ENCODE peak calls at places on chromosome 21, in nine cellular contexts. One of them, this sample, is unnamed.
A peak's percentile ranks its signal among the peaks of the same experiment; 100 is the strongest.

GRCh38 chr21:38821248-38821647 is 15.5 kb downstream of the ETS2 start:
- DNase-seq in activated CD4-positive, alpha-beta T cell treated with anti-CD3 and anti-CD28 coated beads for 48 hours: no peak
- DNase-seq in foreskin fibroblast: no peak
- DNase-seq in sciatic nerve: no peak
- DNase-seq in cardiac septum: no peak
- DNase-seq in activated T-helper 9 cell treated with anti-CD3 and anti-CD28 coated beads, Interleukin-2, amount 50 U/mL, for 16 hours: no peak
- DNase-seq in hepatic stellate cell: no peak
- DNase-seq in hypothalamus: no peak
- DNase-seq in caudate nucleus: no peak
- DNase-seq in this sample: no peak

GRCh38 chr21:43764576-43765495 is 11.3 kb downstream of the CSTB start:
- DNase-seq in cardiac septum: no peak
- DNase-seq in activated T-helper 9 cell treated with anti-CD3 and anti-CD28 coated beads, Interleukin-2, amount 50 U/mL, for 16 hours: no peak
- DNase-seq in foreskin fibroblast: peak; percentile 35
- DNase-seq in sciatic nerve: no peak
- DNase-seq in caudate nucleus: no peak
- DNase-seq in hypothalamus: no peak
- DNase-seq in activated CD4-positive, alpha-beta T cell treated with anti-CD3 and anti-CD28 coated beads for 48 hours: no peak
- DNase-seq in hepatic stellate cell: no peak
- DNase-seq in this sample: peak; percentile 33

GRCh38 chr21:39518055-39518844 is 66.5 kb downstream of the SH3BGR start:
- DNase-seq in activated CD4-positive, alpha-beta T cell treated with anti-CD3 and anti-CD28 coated beads for 48 hours: peak; percentile 55
- DNase-seq in sciatic nerve: no peak
- DNase-seq in hepatic stellate cell: peak; percentile 62
- DNase-seq in cardiac septum: no peak
- DNase-seq in caudate nucleus: no peak
- DNase-seq in activated T-helper 9 cell treated with anti-CD3 and anti-CD28 coated beads, Interleukin-2, amount 50 U/mL, for 16 hours: no peak
- DNase-seq in foreskin fibroblast: peak; percentile 6
- DNase-seq in hypothalamus: no peak
- DNase-seq in this sample: peak; percentile 42

GRCh38 chr21:26747216-26747615 is 98.0 kb downstream of the ADAMTS1 start:
- DNase-seq in activated CD4-positive, alpha-beta T cell treated with anti-CD3 and anti-CD28 coated beads for 48 hours: no peak
- DNase-seq in cardiac septum: no peak
- DNase-seq in caudate nucleus: no peak
- DNase-seq in hypothalamus: no peak
- DNase-seq in foreskin fibroblast: no peak
- DNase-seq in sciatic nerve: no peak
- DNase-seq in activated T-helper 9 cell treated with anti-CD3 and anti-CD28 coated beads, Interleukin-2, amount 50 U/mL, for 16 hours: no peak
- DNase-seq in hepatic stellate cell: no peak
- DNase-seq in this sample: no peak

GRCh38 chr21:38505654-38506523 is 7.6 kb upstream of the ERG start:
- DNase-seq in caudate nucleus: no peak
- DNase-seq in foreskin fibroblast: peak; percentile 53
- DNase-seq in sciatic nerve: no peak
- DNase-seq in cardiac septum: no peak
- DNase-seq in hypothalamus: no peak
- DNase-seq in hepatic stellate cell: peak; percentile 39
- DNase-seq in activated T-helper 9 cell treated with anti-CD3 and anti-CD28 coated beads, Interleukin-2, amount 50 U/mL, for 16 hours: no peak
- DNase-seq in activated CD4-positive, alpha-beta T cell treated with anti-CD3 and anti-CD28 coated beads for 48 hours: no peak
- DNase-seq in this sample: peak; percentile 75

GRCh38 chr21:43194303-43195130 is 25.7 kb downstream of the CRYAA start:
- DNase-seq in sciatic nerve: peak; percentile 49
- DNase-seq in activated CD4-positive, alpha-beta T cell treated with anti-CD3 and anti-CD28 coated beads for 48 hours: no peak
- DNase-seq in foreskin fibroblast: no peak
- DNase-seq in hypothalamus: no peak
- DNase-seq in caudate nucleus: no peak
- DNase-seq in cardiac septum: peak; percentile 74
- DNase-seq in hepatic stellate cell: no peak
- DNase-seq in activated T-helper 9 cell treated with anti-CD3 and anti-CD28 coated beads, Interleukin-2, amount 50 U/mL, for 16 hours: no peak
- DNase-seq in this sample: no peak

GRCh38 chr21:34204021-34204420 is 130.6 kb downstream of the MRPS6 start:
- DNase-seq in hepatic stellate cell: no peak
- DNase-seq in hypothalamus: no peak
- DNase-seq in caudate nucleus: no peak
- DNase-seq in cardiac septum: no peak
- DNase-seq in activated CD4-positive, alpha-beta T cell treated with anti-CD3 and anti-CD28 coated beads for 48 hours: no peak
- DNase-seq in activated T-helper 9 cell treated with anti-CD3 and anti-CD28 coated beads, Interleukin-2, amount 50 U/mL, for 16 hours: no peak
- DNase-seq in foreskin fibroblast: no peak
- DNase-seq in sciatic nerve: no peak
- DNase-seq in this sample: no peak

GRCh38 chr21:33690874-33691273 is 48.6 kb downstream of the ITSN1 start:
- DNase-seq in hepatic stellate cell: no peak
- DNase-seq in caudate nucleus: no peak
- DNase-seq in activated T-helper 9 cell treated with anti-CD3 and anti-CD28 coated beads, Interleukin-2, amount 50 U/mL, for 16 hours: no peak
- DNase-seq in cardiac septum: no peak
- DNase-seq in hypothalamus: no peak
- DNase-seq in sciatic nerve: no peak
- DNase-seq in activated CD4-positive, alpha-beta T cell treated with anti-CD3 and anti-CD28 coated beads for 48 hours: no peak
- DNase-seq in foreskin fibroblast: no peak
- DNase-seq in this sample: no peak

GRCh38 chr21:14900058-14900457 is 164.7 kb downstream of the NRIP1 start:
- DNase-seq in activated T-helper 9 cell treated with anti-CD3 and anti-CD28 coated beads, Interleukin-2, amount 50 U/mL, for 16 hours: no peak
- DNase-seq in activated CD4-positive, alpha-beta T cell treated with anti-CD3 and anti-CD28 coated beads for 48 hours: no peak
- DNase-seq in sciatic nerve: no peak
- DNase-seq in foreskin fibroblast: no peak
- DNase-seq in hepatic stellate cell: no peak
- DNase-seq in caudate nucleus: no peak
- DNase-seq in cardiac septum: no peak
- DNase-seq in hypothalamus: no peak
- DNase-seq in this sample: peak; percentile 67

GRCh38 chr21:39175154-39175553 is 8.1 kb downstream of the PSMG1 start:
- DNase-seq in activated T-helper 9 cell treated with anti-CD3 and anti-CD28 coated beads, Interleukin-2, amount 50 U/mL, for 16 hours: no peak
- DNase-seq in hypothalamus: no peak
- DNase-seq in activated CD4-positive, alpha-beta T cell treated with anti-CD3 and anti-CD28 coated beads for 48 hours: no peak
- DNase-seq in cardiac septum: no peak
- DNase-seq in foreskin fibroblast: no peak
- DNase-seq in caudate nucleus: no peak
- DNase-seq in hepatic stellate cell: no peak
- DNase-seq in sciatic nerve: no peak
- DNase-seq in this sample: peak; percentile 23

GRCh38 chr21:17889171-17889570 is 70.0 kb upstream of the C21orf91 start:
- DNase-seq in hypothalamus: no peak
- DNase-seq in foreskin fibroblast: no peak
- DNase-seq in cardiac septum: no peak
- DNase-seq in activated T-helper 9 cell treated with anti-CD3 and anti-CD28 coated beads, Interleukin-2, amount 50 U/mL, for 16 hours: no peak
- DNase-seq in caudate nucleus: no peak
- DNase-seq in hepatic stellate cell: no peak
- DNase-seq in sciatic nerve: no peak
- DNase-seq in activated CD4-positive, alpha-beta T cell treated with anti-CD3 and anti-CD28 coated beads for 48 hours: no peak
- DNase-seq in this sample: no peak

GRCh38 chr21:42760977-42761751 is 107.7 kb downstream of the PDE9A start:
- DNase-seq in foreskin fibroblast: no peak
- DNase-seq in cardiac septum: no peak
- DNase-seq in activated T-helper 9 cell treated with anti-CD3 and anti-CD28 coated beads, Interleukin-2, amount 50 U/mL, for 16 hours: no peak
- DNase-seq in hypothalamus: no peak
- DNase-seq in caudate nucleus: no peak
- DNase-seq in sciatic nerve: no peak
- DNase-seq in hepatic stellate cell: no peak
- DNase-seq in activated CD4-positive, alpha-beta T cell treated with anti-CD3 and anti-CD28 coated beads for 48 hours: no peak
- DNase-seq in this sample: no peak

GRCh38 chr21:44368711-44369446 is 15.5 kb downstream of the TRPM2 start:
- DNase-seq in hepatic stellate cell: no peak
- DNase-seq in activated CD4-positive, alpha-beta T cell treated with anti-CD3 and anti-CD28 coated beads for 48 hours: no peak
- DNase-seq in foreskin fibroblast: no peak
- DNase-seq in cardiac septum: peak; percentile 70
- DNase-seq in caudate nucleus: peak; percentile 48
- DNase-seq in sciatic nerve: peak; percentile 51
- DNase-seq in hypothalamus: no peak
- DNase-seq in activated T-helper 9 cell treated with anti-CD3 and anti-CD28 coated beads, Interleukin-2, amount 50 U/mL, for 16 hours: no peak
- DNase-seq in this sample: no peak

GRCh38 chr21:29072873-29073221 is 601 bp downstream of the CCT8 start:
- DNase-seq in hepatic stellate cell: no peak
- DNase-seq in activated T-helper 9 cell treated with anti-CD3 and anti-CD28 coated beads, Interleukin-2, amount 50 U/mL, for 16 hours: no peak
- DNase-seq in sciatic nerve: no peak
- DNase-seq in cardiac septum: no peak
- DNase-seq in activated CD4-positive, alpha-beta T cell treated with anti-CD3 and anti-CD28 coated beads for 48 hours: no peak
- DNase-seq in caudate nucleus: no peak
- DNase-seq in foreskin fibroblast: no peak
- DNase-seq in hypothalamus: no peak
- DNase-seq in this sample: peak; percentile 24

GRCh38 chr21:17742181-17742580 is 77.0 kb downstream of the C21orf91 start:
- DNase-seq in cardiac septum: no peak
- DNase-seq in hepatic stellate cell: no peak
- DNase-seq in foreskin fibroblast: no peak
- DNase-seq in hypothalamus: no peak
- DNase-seq in activated T-helper 9 cell treated with anti-CD3 and anti-CD28 coated beads, Interleukin-2, amount 50 U/mL, for 16 hours: no peak
- DNase-seq in sciatic nerve: no peak
- DNase-seq in caudate nucleus: no peak
- DNase-seq in activated CD4-positive, alpha-beta T cell treated with anti-CD3 and anti-CD28 coated beads for 48 hours: no peak
- DNase-seq in this sample: no peak

GRCh38 chr21:41482321-41482720 is 25.6 kb downstream of the TMPRSS2 start:
- DNase-seq in sciatic nerve: no peak
- DNase-seq in hypothalamus: no peak
- DNase-seq in foreskin fibroblast: no peak
- DNase-seq in caudate nucleus: no peak
- DNase-seq in activated T-helper 9 cell treated with anti-CD3 and anti-CD28 coated beads, Interleukin-2, amount 50 U/mL, for 16 hours: no peak
- DNase-seq in hepatic stellate cell: no peak
- DNase-seq in activated CD4-positive, alpha-beta T cell treated with anti-CD3 and anti-CD28 coated beads for 48 hours: no peak
- DNase-seq in cardiac septum: no peak
- DNase-seq in this sample: no peak

GRCh38 chr21:42466700-42467612 is 29.1 kb downstream of the RSPH1 start:
- DNase-seq in caudate nucleus: no peak
- DNase-seq in sciatic nerve: peak; percentile 34
- DNase-seq in cardiac septum: peak; percentile 47
- DNase-seq in activated CD4-positive, alpha-beta T cell treated with anti-CD3 and anti-CD28 coated beads for 48 hours: no peak
- DNase-seq in foreskin fibroblast: no peak
- DNase-seq in hepatic stellate cell: peak; percentile 51
- DNase-seq in hypothalamus: no peak
- DNase-seq in activated T-helper 9 cell treated with anti-CD3 and anti-CD28 coated beads, Interleukin-2, amount 50 U/mL, for 16 hours: no peak
- DNase-seq in this sample: peak; percentile 74

GRCh38 chr21:45539046-45539795 is 3.0 kb downstream of the SLC19A1 start:
- DNase-seq in cardiac septum: peak; percentile 63
- DNase-seq in sciatic nerve: peak; percentile 54
- DNase-seq in caudate nucleus: no peak
- DNase-seq in foreskin fibroblast: no peak
- DNase-seq in hypothalamus: no peak
- DNase-seq in activated T-helper 9 cell treated with anti-CD3 and anti-CD28 coated beads, Interleukin-2, amount 50 U/mL, for 16 hours: no peak
- DNase-seq in hepatic stellate cell: no peak
- DNase-seq in activated CD4-positive, alpha-beta T cell treated with anti-CD3 and anti-CD28 coated beads for 48 hours: peak; percentile 1
- DNase-seq in this sample: no peak

GRCh38 chr21:44910229-44911065 is 10.3 kb downstream of the ITGB2 start:
- DNase-seq in activated T-helper 9 cell treated with anti-CD3 and anti-CD28 coated beads, Interleukin-2, amount 50 U/mL, for 16 hours: no peak
- DNase-seq in hypothalamus: no peak
- DNase-seq in cardiac septum: no peak
- DNase-seq in hepatic stellate cell: no peak
- DNase-seq in activated CD4-positive, alpha-beta T cell treated with anti-CD3 and anti-CD28 coated beads for 48 hours: no peak
- DNase-seq in caudate nucleus: no peak
- DNase-seq in sciatic nerve: no peak
- DNase-seq in foreskin fibroblast: no peak
- DNase-seq in this sample: no peak

GRCh38 chr21:45639206-45640000 is 4.1 kb upstream of the PCBP3 start:
- DNase-seq in cardiac septum: no peak
- DNase-seq in foreskin fibroblast: no peak
- DNase-seq in hepatic stellate cell: no peak
- DNase-seq in activated CD4-positive, alpha-beta T cell treated with anti-CD3 and anti-CD28 coated beads for 48 hours: no peak
- DNase-seq in hypothalamus: no peak
- DNase-seq in sciatic nerve: no peak
- DNase-seq in activated T-helper 9 cell treated with anti-CD3 and anti-CD28 coated beads, Interleukin-2, amount 50 U/mL, for 16 hours: no peak
- DNase-seq in caudate nucleus: no peak
- DNase-seq in this sample: peak; percentile 66

GRCh38 chr21:44709426-44710293 is 1.7 kb downstream of the TSPEAR start:
- DNase-seq in sciatic nerve: peak; percentile 48
- DNase-seq in hepatic stellate cell: no peak
- DNase-seq in foreskin fibroblast: no peak
- DNase-seq in activated T-helper 9 cell treated with anti-CD3 and anti-CD28 coated beads, Interleukin-2, amount 50 U/mL, for 16 hours: no peak
- DNase-seq in cardiac septum: peak; percentile 63
- DNase-seq in hypothalamus: no peak
- DNase-seq in activated CD4-positive, alpha-beta T cell treated with anti-CD3 and anti-CD28 coated beads for 48 hours: no peak
- DNase-seq in caudate nucleus: peak; percentile 47
- DNase-seq in this sample: no peak

GRCh38 chr21:16194851-16195251 is 465.1 kb downstream of the USP25 start:
- DNase-seq in cardiac septum: no peak
- DNase-seq in activated T-helper 9 cell treated with anti-CD3 and anti-CD28 coated beads, Interleukin-2, amount 50 U/mL, for 16 hours: no peak
- DNase-seq in activated CD4-positive, alpha-beta T cell treated with anti-CD3 and anti-CD28 coated beads for 48 hours: no peak
- DNase-seq in foreskin fibroblast: no peak
- DNase-seq in hypothalamus: no peak
- DNase-seq in sciatic nerve: no peak
- DNase-seq in hepatic stellate cell: no peak
- DNase-seq in caudate nucleus: no peak
- DNase-seq in this sample: no peak

GRCh38 chr21:34885636-34886553 is 163.2 kb downstream of the RUNX1 start:
- DNase-seq in hypothalamus: no peak
- DNase-seq in foreskin fibroblast: no peak
- DNase-seq in sciatic nerve: no peak
- DNase-seq in hepatic stellate cell: no peak
- DNase-seq in activated T-helper 9 cell treated with anti-CD3 and anti-CD28 coated beads, Interleukin-2, amount 50 U/mL, for 16 hours: no peak
- DNase-seq in cardiac septum: no peak
- DNase-seq in caudate nucleus: no peak
- DNase-seq in activated CD4-positive, alpha-beta T cell treated with anti-CD3 and anti-CD28 coated beads for 48 hours: no peak
- DNase-seq in this sample: no peak

GRCh38 chr21:38211321-38211720 is 45.5 kb upstream of the KCNJ15 start:
- DNase-seq in activated T-helper 9 cell treated with anti-CD3 and anti-CD28 coated beads, Interleukin-2, amount 50 U/mL, for 16 hours: no peak
- DNase-seq in cardiac septum: no peak
- DNase-seq in hepatic stellate cell: no peak
- DNase-seq in hypothalamus: no peak
- DNase-seq in foreskin fibroblast: no peak
- DNase-seq in caudate nucleus: no peak
- DNase-seq in sciatic nerve: no peak
- DNase-seq in activated CD4-positive, alpha-beta T cell treated with anti-CD3 and anti-CD28 coated beads for 48 hours: no peak
- DNase-seq in this sample: no peak

GRCh38 chr21:46226146-46226545 is 2.4 kb downstream of the LSS start:
- DNase-seq in foreskin fibroblast: no peak
- DNase-seq in activated T-helper 9 cell treated with anti-CD3 and anti-CD28 coated beads, Interleukin-2, amount 50 U/mL, for 16 hours: no peak
- DNase-seq in activated CD4-positive, alpha-beta T cell treated with anti-CD3 and anti-CD28 coated beads for 48 hours: no peak
- DNase-seq in hepatic stellate cell: no peak
- DNase-seq in sciatic nerve: no peak
- DNase-seq in caudate nucleus: no peak
- DNase-seq in hypothalamus: no peak
- DNase-seq in cardiac septum: no peak
- DNase-seq in this sample: no peak

GRCh38 chr21:37378700-37379139 is 12.1 kb downstream of the DYRK1A start:
- DNase-seq in hypothalamus: no peak
- DNase-seq in hepatic stellate cell: no peak
- DNase-seq in activated CD4-positive, alpha-beta T cell treated with anti-CD3 and anti-CD28 coated beads for 48 hours: no peak
- DNase-seq in activated T-helper 9 cell treated with anti-CD3 and anti-CD28 coated beads, Interleukin-2, amount 50 U/mL, for 16 hours: no peak
- DNase-seq in caudate nucleus: no peak
- DNase-seq in foreskin fibroblast: no peak
- DNase-seq in cardiac septum: no peak
- DNase-seq in sciatic nerve: no peak
- DNase-seq in this sample: no peak

GRCh38 chr21:31489014-31489413 is 145.0 kb upstream of the TIAM1 start:
- DNase-seq in hepatic stellate cell: no peak
- DNase-seq in hypothalamus: no peak
- DNase-seq in activated T-helper 9 cell treated with anti-CD3 and anti-CD28 coated beads, Interleukin-2, amount 50 U/mL, for 16 hours: no peak
- DNase-seq in caudate nucleus: no peak
- DNase-seq in foreskin fibroblast: no peak
- DNase-seq in sciatic nerve: no peak
- DNase-seq in cardiac septum: no peak
- DNase-seq in activated CD4-positive, alpha-beta T cell treated with anti-CD3 and anti-CD28 coated beads for 48 hours: no peak
- DNase-seq in this sample: no peak

GRCh38 chr21:42093991-42094417 is 22.9 kb downstream of the UMODL1 start:
- DNase-seq in cardiac septum: no peak
- DNase-seq in caudate nucleus: no peak
- DNase-seq in activated CD4-positive, alpha-beta T cell treated with anti-CD3 and anti-CD28 coated beads for 48 hours: no peak
- DNase-seq in hepatic stellate cell: peak; percentile 94
- DNase-seq in hypothalamus: peak; percentile 43
- DNase-seq in sciatic nerve: no peak
- DNase-seq in foreskin fibroblast: peak; percentile 82
- DNase-seq in activated T-helper 9 cell treated with anti-CD3 and anti-CD28 coated beads, Interleukin-2, amount 50 U/mL, for 16 hours: no peak
- DNase-seq in this sample: peak; percentile 91